ENCODE peak calls at places on chromosomes 12 and 14, in ten cellular contexts. J is psoas muscle; N is Right ventricle myocardium superior; W is omental fat pad; Z is activated CD4-positive, alpha-beta T cell treated with anti-CD3 and anti-CD28 coated beads for 24 hours; P is hypothalamus; D is activated T-helper 1 cell treated with anti-CD3 and anti-CD28 coated beads, Interleukin-2, amount 50 U/mL, for 16 hours; V is heart left ventricle; S is stimulated activated CD4-positive, alpha-beta T cell treated with anti-CD3 and anti-CD28 coated beads, Interleukin-2, amount 100 ng/mL, for 48 hours; C is bronchial epithelial cell. E is an unnamed sample.

GRCh38 chr14:105894125-105894977 is 368.0 kb downstream of the TMEM121 start:
- DNase-seq in J (peak), N (peak), W (no peak), Z (no peak), P (no peak), D (no peak), V (peak), S (no peak), C (no peak), E (no peak)

GRCh38 chr12:93315385-93315906 is 62.3 kb upstream of the NUDT4 start:
- DNase-seq in J (no peak), N (no peak), W (no peak), Z (no peak), P (no peak), D (no peak), V (no peak), S (no peak), C (no peak), E (no peak)

GRCh38 chr12:48985901-48986300 is 7.8 kb downstream of the WNT1 start:
- DNase-seq in J (no peak), N (no peak), W (no peak), Z (no peak), P (no peak), D (no peak), V (peak), S (no peak), C (no peak), E (no peak)

GRCh38 chr12:96078281-96078761 is 42.9 kb upstream of the LTA4H start:
- DNase-seq in J (peak), N (peak), W (no peak), Z (no peak), P (no peak), D (no peak), V (peak), S (no peak), C (no peak), E (no peak)

GRCh38 chr14:28763914-28764848 is 2.4 kb upstream of the FOXG1 start:
- DNase-seq in J (no peak), N (no peak), W (no peak), Z (no peak), P (no peak), D (no peak), V (no peak), S (no peak), C (no peak), E (no peak)

GRCh38 chr14:54699087-54699530 is 132.2 kb downstream of the SAMD4A start:
- DNase-seq in J (peak), N (peak), W (no peak), Z (no peak), P (no peak), D (no peak), V (peak), S (no peak), C (no peak), E (no peak)

GRCh38 chr12:96302706-96303310 is 97.4 kb downstream of the CDK17 start:
- DNase-seq in J (no peak), N (no peak), W (no peak), Z (no peak), P (no peak), D (no peak), V (no peak), S (no peak), C (no peak), E (no peak)

GRCh38 chr14:50675597-50675996 is 7.5 kb upstream of the SAV1 start:
- DNase-seq in J (no peak), N (no peak), W (no peak), Z (no peak), P (no peak), D (no peak), V (no peak), S (no peak), C (peak), E (no peak)

GRCh38 chr14:87233806-87234384 is 759.1 kb downstream of the GALC start:
- DNase-seq in J (no peak), N (no peak), W (no peak), Z (no peak), P (no peak), D (no peak), V (no peak), S (no peak), C (peak), E (no peak)

GRCh38 chr14:39217214-39217879 is 16.4 kb upstream of the MIA2 start:
- DNase-seq in J (no peak), N (no peak), W (no peak), Z (no peak), P (no peak), D (no peak), V (no peak), S (no peak), C (peak), E (no peak)

GRCh38 chr12:19431407-19432308 is 7.6 kb upstream of the AEBP2 start:
- DNase-seq in J (no peak), N (no peak), W (no peak), Z (peak), P (no peak), D (no peak), V (no peak), S (peak), C (peak), E (peak)

GRCh38 chr14:61025239-61026223 is 44.5 kb downstream of the SLC38A6 start:
- DNase-seq in J (peak), N (peak), W (peak), Z (peak), P (peak), D (peak), V (peak), S (peak), C (peak), E (peak)

GRCh38 chr12:49806877-49807276 is 21.3 kb downstream of the NCKAP5L start:
- DNase-seq in J (no peak), N (no peak), W (no peak), Z (no peak), P (no peak), D (no peak), V (no peak), S (no peak), C (no peak), E (no peak)

E was measured in lower leg skin.